ENCODE peak calls at places on chromosomes 6 and 20, in ten cellular contexts. One of them, this sample, is unnamed.

GRCh38 chr6:157912326-157912725 is 69.3 kb upstream of the SYNJ2 start:
- DNase-seq in prostate gland: no peak
- DNase-seq in heart left ventricle: no peak
- DNase-seq in IMR-90: peak
- DNase-seq in gastrocnemius medialis: no peak
- DNase-seq in right lobe of liver: no peak
- DNase-seq in A549: no peak
- DNase-seq in body of pancreas: no peak
- DNase-seq in esophagus muscularis mucosa: no peak
- DNase-seq in transverse colon: no peak
- DNase-seq in this sample: no peak

GRCh38 chr6:30615219-30615957 is 1.7 kb downstream of the PPP1R10 start:
- DNase-seq in A549: peak
- DNase-seq in body of pancreas: peak
- DNase-seq in right lobe of liver: no peak
- DNase-seq in heart left ventricle: peak
- DNase-seq in gastrocnemius medialis: no peak
- DNase-seq in esophagus muscularis mucosa: no peak
- DNase-seq in prostate gland: peak
- DNase-seq in IMR-90: peak
- DNase-seq in transverse colon: peak
- DNase-seq in this sample: peak

GRCh38 chr6:159008656-159009288 is 8.8 kb upstream of the RSPH3 start:
- DNase-seq in prostate gland: no peak
- DNase-seq in body of pancreas: no peak
- DNase-seq in transverse colon: no peak
- DNase-seq in heart left ventricle: no peak
- DNase-seq in esophagus muscularis mucosa: no peak
- DNase-seq in right lobe of liver: no peak
- DNase-seq in IMR-90: peak
- DNase-seq in A549: peak
- DNase-seq in gastrocnemius medialis: no peak
- DNase-seq in this sample: peak

GRCh38 chr20:18663932-18664331 is 76.1 kb downstream of the DTD1 start:
- DNase-seq in prostate gland: no peak
- DNase-seq in right lobe of liver: no peak
- DNase-seq in esophagus muscularis mucosa: no peak
- DNase-seq in body of pancreas: no peak
- DNase-seq in gastrocnemius medialis: no peak
- DNase-seq in heart left ventricle: no peak
- DNase-seq in A549: no peak
- DNase-seq in transverse colon: no peak
- DNase-seq in IMR-90: peak
- DNase-seq in this sample: no peak

GRCh38 chr6:19851273-19852089 is 14.3 kb downstream of the ID4 start:
- DNase-seq in prostate gland: peak
- DNase-seq in right lobe of liver: no peak
- DNase-seq in A549: peak
- DNase-seq in body of pancreas: peak
- DNase-seq in IMR-90: peak
- DNase-seq in esophagus muscularis mucosa: no peak
- DNase-seq in transverse colon: peak
- DNase-seq in gastrocnemius medialis: no peak
- DNase-seq in heart left ventricle: no peak
- DNase-seq in this sample: peak

GRCh38 chr20:23186808-23187207 is 100.7 kb upstream of the CD93 start:
- DNase-seq in gastrocnemius medialis: no peak
- DNase-seq in transverse colon: no peak
- DNase-seq in esophagus muscularis mucosa: no peak
- DNase-seq in body of pancreas: no peak
- DNase-seq in prostate gland: no peak
- DNase-seq in A549: no peak
- DNase-seq in heart left ventricle: no peak
- DNase-seq in IMR-90: no peak
- DNase-seq in right lobe of liver: no peak
- DNase-seq in this sample: no peak

GRCh38 chr20:4153661-4154238 is 138.4 kb upstream of the RNF24 start:
- DNase-seq in A549: no peak
- DNase-seq in heart left ventricle: no peak
- DNase-seq in transverse colon: no peak
- DNase-seq in esophagus muscularis mucosa: no peak
- DNase-seq in prostate gland: no peak
- DNase-seq in body of pancreas: peak
- DNase-seq in gastrocnemius medialis: no peak
- DNase-seq in IMR-90: no peak
- DNase-seq in right lobe of liver: no peak
- DNase-seq in this sample: no peak

GRCh38 chr6:138434915-138435314 is 30.9 kb downstream of the HEBP2 start:
- DNase-seq in gastrocnemius medialis: no peak
- DNase-seq in esophagus muscularis mucosa: no peak
- DNase-seq in transverse colon: no peak
- DNase-seq in right lobe of liver: no peak
- DNase-seq in IMR-90: no peak
- DNase-seq in A549: no peak
- DNase-seq in body of pancreas: no peak
- DNase-seq in prostate gland: no peak
- DNase-seq in heart left ventricle: no peak
- DNase-seq in this sample: no peak

GRCh38 chr6:93819189-93819588 is 399.8 kb upstream of the EPHA7 start:
- DNase-seq in A549: no peak
- DNase-seq in heart left ventricle: no peak
- DNase-seq in IMR-90: no peak
- DNase-seq in gastrocnemius medialis: no peak
- DNase-seq in prostate gland: no peak
- DNase-seq in body of pancreas: no peak
- DNase-seq in esophagus muscularis mucosa: no peak
- DNase-seq in transverse colon: no peak
- DNase-seq in right lobe of liver: no peak
- DNase-seq in this sample: no peak

GRCh38 chr20:5080384-5080877 is 39.3 kb downstream of the PCNA start:
- DNase-seq in esophagus muscularis mucosa: no peak
- DNase-seq in gastrocnemius medialis: peak
- DNase-seq in heart left ventricle: peak
- DNase-seq in transverse colon: peak
- DNase-seq in prostate gland: no peak
- DNase-seq in IMR-90: peak
- DNase-seq in A549: peak
- DNase-seq in right lobe of liver: peak
- DNase-seq in body of pancreas: peak
- DNase-seq in this sample: peak

GRCh38 chr20:10550204-10551118 is 115.4 kb downstream of the SLX4IP start:
- DNase-seq in right lobe of liver: no peak
- DNase-seq in transverse colon: no peak
- DNase-seq in prostate gland: no peak
- DNase-seq in body of pancreas: peak
- DNase-seq in heart left ventricle: no peak
- DNase-seq in esophagus muscularis mucosa: peak
- DNase-seq in IMR-90: no peak
- DNase-seq in gastrocnemius medialis: no peak
- DNase-seq in A549: no peak
- DNase-seq in this sample: peak

GRCh38 chr6:84033523-84034451 is at the start of gene MRAP2:
- DNase-seq in gastrocnemius medialis: no peak
- DNase-seq in heart left ventricle: no peak
- DNase-seq in IMR-90: no peak
- DNase-seq in body of pancreas: peak
- DNase-seq in prostate gland: peak
- DNase-seq in transverse colon: peak
- DNase-seq in right lobe of liver: peak
- DNase-seq in esophagus muscularis mucosa: no peak
- DNase-seq in A549: peak
- DNase-seq in this sample: peak

GRCh38 chr20:48437146-48437545 is 390.7 kb downstream of the PREX1 start:
- DNase-seq in IMR-90: no peak
- DNase-seq in transverse colon: no peak
- DNase-seq in heart left ventricle: no peak
- DNase-seq in gastrocnemius medialis: no peak
- DNase-seq in prostate gland: no peak
- DNase-seq in A549: no peak
- DNase-seq in body of pancreas: no peak
- DNase-seq in right lobe of liver: no peak
- DNase-seq in esophagus muscularis mucosa: no peak
- DNase-seq in this sample: no peak

GRCh38 chr6:104409913-104410312 is 449.8 kb downstream of the HACE1 start:
- DNase-seq in esophagus muscularis mucosa: no peak
- DNase-seq in right lobe of liver: no peak
- DNase-seq in transverse colon: no peak
- DNase-seq in body of pancreas: no peak
- DNase-seq in gastrocnemius medialis: no peak
- DNase-seq in prostate gland: no peak
- DNase-seq in heart left ventricle: no peak
- DNase-seq in A549: no peak
- DNase-seq in IMR-90: no peak
- DNase-seq in this sample: no peak

GRCh38 chr20:821083-822065 is 12.1 kb upstream of the FAM110A start:
- DNase-seq in transverse colon: no peak
- DNase-seq in gastrocnemius medialis: no peak
- DNase-seq in esophagus muscularis mucosa: no peak
- DNase-seq in IMR-90: no peak
- DNase-seq in body of pancreas: no peak
- DNase-seq in prostate gland: no peak
- DNase-seq in right lobe of liver: no peak
- DNase-seq in heart left ventricle: no peak
- DNase-seq in A549: no peak
- DNase-seq in this sample: no peak

GRCh38 chr6:33172307-33173227 is 19.7 kb downstream of the COL11A2 start:
- DNase-seq in right lobe of liver: peak
- DNase-seq in gastrocnemius medialis: no peak
- DNase-seq in body of pancreas: no peak
- DNase-seq in transverse colon: no peak
- DNase-seq in A549: peak
- DNase-seq in IMR-90: peak
- DNase-seq in prostate gland: peak
- DNase-seq in esophagus muscularis mucosa: no peak
- DNase-seq in heart left ventricle: no peak
- DNase-seq in this sample: peak

GRCh38 chr20:3106658-3107463 is 22.3 kb upstream of the AVP start:
- DNase-seq in IMR-90: no peak
- DNase-seq in A549: no peak
- DNase-seq in gastrocnemius medialis: no peak
- DNase-seq in prostate gland: no peak
- DNase-seq in right lobe of liver: no peak
- DNase-seq in esophagus muscularis mucosa: no peak
- DNase-seq in heart left ventricle: no peak
- DNase-seq in body of pancreas: no peak
- DNase-seq in transverse colon: no peak
- DNase-seq in this sample: no peak
- TF ChIP-seq POLR2A in IMR-90: no peak
- TF ChIP-seq POLR2A in A549: no peak
- TF ChIP-seq POLR2A in gastrocnemius medialis: no peak
- TF ChIP-seq POLR2A in prostate gland: no peak
- TF ChIP-seq POLR2A in right lobe of liver: no peak
- TF ChIP-seq POLR2A in esophagus muscularis mucosa: no peak
- TF ChIP-seq POLR2A in heart left ventricle: no peak
- TF ChIP-seq POLR2A in body of pancreas: no peak
- TF ChIP-seq POLR2A in transverse colon: no peak
- TF ChIP-seq POLR2A in this sample: no peak

DNA sequence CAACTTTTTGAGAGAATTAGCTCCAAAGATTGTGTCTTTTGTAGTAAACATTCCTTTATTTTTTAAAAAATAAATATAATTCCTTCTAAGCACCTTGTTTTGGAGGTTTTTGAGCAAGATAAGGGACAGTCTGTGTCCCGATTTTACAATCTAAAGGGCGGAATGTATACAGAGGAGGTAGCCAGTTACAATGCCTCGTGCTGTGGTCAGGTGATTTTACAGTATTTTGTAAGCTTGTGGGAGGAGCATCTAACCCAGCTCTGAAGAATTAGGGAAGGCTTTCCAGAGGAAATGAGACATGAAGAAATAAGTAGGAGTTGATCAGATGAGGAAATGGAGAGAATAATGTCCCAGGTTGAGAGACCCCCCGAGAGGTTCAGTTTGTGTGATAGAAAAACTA is 1.3 kb downstream of the HINT3 start:
- DNase-seq in right lobe of liver: no peak
- DNase-seq in body of pancreas: peak
- DNase-seq in IMR-90: peak
- DNase-seq in transverse colon: peak
- DNase-seq in gastrocnemius medialis: no peak
- DNase-seq in heart left ventricle: no peak
- DNase-seq in esophagus muscularis mucosa: no peak
- DNase-seq in prostate gland: peak
- DNase-seq in A549: peak
- DNase-seq in this sample: peak
- TF ChIP-seq POLR2A in right lobe of liver: no peak
- TF ChIP-seq POLR2A in body of pancreas: peak
- TF ChIP-seq POLR2A in IMR-90: no peak
- TF ChIP-seq POLR2A in transverse colon: no peak
- TF ChIP-seq POLR2A in gastrocnemius medialis: no peak
- TF ChIP-seq POLR2A in heart left ventricle: no peak
- TF ChIP-seq POLR2A in esophagus muscularis mucosa: no peak
- TF ChIP-seq POLR2A in prostate gland: peak
- TF ChIP-seq POLR2A in A549: no peak
- TF ChIP-seq POLR2A in this sample: no peak

GRCh38 chr6:31665501-31666336 is at the start of gene CSNK2B:
- DNase-seq in right lobe of liver: peak
- DNase-seq in heart left ventricle: peak
- DNase-seq in prostate gland: peak
- DNase-seq in esophagus muscularis mucosa: peak
- DNase-seq in transverse colon: peak
- DNase-seq in A549: peak
- DNase-seq in IMR-90: peak
- DNase-seq in gastrocnemius medialis: peak
- DNase-seq in body of pancreas: peak
- DNase-seq in this sample: peak
- TF ChIP-seq POLR2A in right lobe of liver: peak
- TF ChIP-seq POLR2A in heart left ventricle: no peak
- TF ChIP-seq POLR2A in prostate gland: peak
- TF ChIP-seq POLR2A in esophagus muscularis mucosa: peak
- TF ChIP-seq POLR2A in transverse colon: peak
- TF ChIP-seq POLR2A in A549: peak
- TF ChIP-seq POLR2A in IMR-90: peak
- TF ChIP-seq POLR2A in gastrocnemius medialis: peak
- TF ChIP-seq POLR2A in body of pancreas: peak
- TF ChIP-seq POLR2A in this sample: peak

DNA sequence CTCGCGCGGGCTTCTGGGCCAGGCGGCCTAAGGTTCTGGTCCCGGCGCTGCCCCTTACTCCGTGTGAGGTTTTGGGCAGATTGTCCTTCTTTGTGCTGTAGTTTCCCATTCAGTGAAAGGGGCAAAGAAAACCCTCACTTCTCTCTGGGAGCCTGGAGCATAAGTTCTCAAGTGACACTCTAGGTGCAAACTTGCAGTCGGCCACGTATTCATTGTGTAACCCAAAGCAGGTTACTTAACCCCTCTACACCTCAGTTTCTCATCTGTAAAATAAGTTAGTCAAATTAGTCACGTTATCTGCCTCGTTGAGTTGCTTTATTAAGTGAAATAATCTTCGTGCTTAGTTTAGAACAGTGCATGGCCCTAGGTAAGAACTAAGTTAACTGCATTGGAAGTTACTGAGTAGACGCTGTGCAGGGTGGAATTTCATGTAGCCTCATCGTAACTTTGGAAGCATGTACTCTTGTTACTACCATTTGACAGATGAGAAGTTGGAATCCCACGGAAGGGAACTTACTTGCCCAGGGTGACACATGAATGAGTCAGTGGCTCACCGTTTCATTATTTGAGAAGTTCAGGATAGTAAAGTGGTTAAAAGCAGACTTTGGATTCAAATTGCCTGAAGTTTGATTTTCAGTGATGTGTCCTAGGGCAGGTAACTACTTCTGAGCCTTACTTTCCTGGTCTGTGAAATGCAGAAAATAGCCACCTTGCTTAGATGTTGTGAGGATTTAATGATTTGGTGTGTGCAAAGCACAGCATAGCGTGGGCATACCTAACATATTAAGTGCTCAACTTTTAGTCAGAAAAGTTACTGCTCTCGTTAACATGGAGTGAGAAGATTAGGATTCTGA is 550 bp upstream of the MROH8 start:
- DNase-seq in transverse colon: no peak
- DNase-seq in heart left ventricle: no peak
- DNase-seq in right lobe of liver: no peak
- DNase-seq in A549: peak
- DNase-seq in body of pancreas: no peak
- DNase-seq in gastrocnemius medialis: no peak
- DNase-seq in esophagus muscularis mucosa: no peak
- DNase-seq in prostate gland: no peak
- DNase-seq in IMR-90: peak
- DNase-seq in this sample: no peak
- TF ChIP-seq POLR2A in transverse colon: no peak
- TF ChIP-seq POLR2A in heart left ventricle: no peak
- TF ChIP-seq POLR2A in right lobe of liver: no peak
- TF ChIP-seq POLR2A in A549: no peak
- TF ChIP-seq POLR2A in body of pancreas: no peak
- TF ChIP-seq POLR2A in gastrocnemius medialis: no peak
- TF ChIP-seq POLR2A in esophagus muscularis mucosa: no peak
- TF ChIP-seq POLR2A in prostate gland: no peak
- TF ChIP-seq POLR2A in IMR-90: no peak
- TF ChIP-seq POLR2A in this sample: no peak